ENCODE peak calls at places on chromosome 2, in eight cellular contexts. One of them, this sample, is unnamed.
A peak's percentile ranks its signal among the peaks of the same experiment; 100 is the strongest.

GRCh38 chr2:10900216-10901109 is 11.3 kb upstream of the KCNF1 start:
- DNase-seq in hippocampal formation: no peak
- DNase-seq in activated T-cell treated with anti-CD3 and anti-CD28 coated beads for 1 hour: no peak
- DNase-seq in caudate nucleus: no peak
- DNase-seq in ELF-1: no peak
- DNase-seq in GM04504: no peak
- DNase-seq in stimulated activated CD8-positive, alpha-beta memory T cell treated with anti-CD3 and anti-CD28 coated beads, Interleukin-7, amount 100 ng/mL, for 1 hour: no peak
- DNase-seq in bronchial epithelial cell: peak; percentile 47
- DNase-seq in this sample: no peak

GRCh38 chr2:46495347-46496030 is 16.1 kb downstream of the TMEM247 start:
- DNase-seq in GM04504: no peak
- DNase-seq in ELF-1: no peak
- DNase-seq in hippocampal formation: no peak
- DNase-seq in activated T-cell treated with anti-CD3 and anti-CD28 coated beads for 1 hour: no peak
- DNase-seq in stimulated activated CD8-positive, alpha-beta memory T cell treated with anti-CD3 and anti-CD28 coated beads, Interleukin-7, amount 100 ng/mL, for 1 hour: no peak
- DNase-seq in bronchial epithelial cell: peak; percentile 53
- DNase-seq in caudate nucleus: no peak
- DNase-seq in this sample: no peak

GRCh38 chr2:171956135-171956830 is 34.0 kb downstream of the HAT1 start:
- DNase-seq in stimulated activated CD8-positive, alpha-beta memory T cell treated with anti-CD3 and anti-CD28 coated beads, Interleukin-7, amount 100 ng/mL, for 1 hour: no peak
- DNase-seq in bronchial epithelial cell: no peak
- DNase-seq in GM04504: no peak
- DNase-seq in hippocampal formation: no peak
- DNase-seq in activated T-cell treated with anti-CD3 and anti-CD28 coated beads for 1 hour: no peak
- DNase-seq in caudate nucleus: no peak
- DNase-seq in ELF-1: no peak
- DNase-seq in this sample: no peak

GRCh38 chr2:169546756-169547155 is 26.9 kb downstream of the FASTKD1 start:
- DNase-seq in caudate nucleus: no peak
- DNase-seq in activated T-cell treated with anti-CD3 and anti-CD28 coated beads for 1 hour: no peak
- DNase-seq in GM04504: no peak
- DNase-seq in ELF-1: no peak
- DNase-seq in bronchial epithelial cell: no peak
- DNase-seq in hippocampal formation: no peak
- DNase-seq in stimulated activated CD8-positive, alpha-beta memory T cell treated with anti-CD3 and anti-CD28 coated beads, Interleukin-7, amount 100 ng/mL, for 1 hour: no peak
- DNase-seq in this sample: no peak

GRCh38 chr2:215615067-215615828 is 179.4 kb upstream of the FN1 start:
- DNase-seq in bronchial epithelial cell: no peak
- DNase-seq in stimulated activated CD8-positive, alpha-beta memory T cell treated with anti-CD3 and anti-CD28 coated beads, Interleukin-7, amount 100 ng/mL, for 1 hour: no peak
- DNase-seq in ELF-1: no peak
- DNase-seq in hippocampal formation: no peak
- DNase-seq in caudate nucleus: no peak
- DNase-seq in GM04504: no peak
- DNase-seq in activated T-cell treated with anti-CD3 and anti-CD28 coated beads for 1 hour: no peak
- DNase-seq in this sample: no peak

GRCh38 chr2:209095432-209095831 is 328.4 kb upstream of the MAP2 start:
- DNase-seq in caudate nucleus: no peak
- DNase-seq in stimulated activated CD8-positive, alpha-beta memory T cell treated with anti-CD3 and anti-CD28 coated beads, Interleukin-7, amount 100 ng/mL, for 1 hour: no peak
- DNase-seq in GM04504: no peak
- DNase-seq in bronchial epithelial cell: no peak
- DNase-seq in activated T-cell treated with anti-CD3 and anti-CD28 coated beads for 1 hour: no peak
- DNase-seq in ELF-1: no peak
- DNase-seq in hippocampal formation: no peak
- DNase-seq in this sample: no peak

GRCh38 chr2:146927080-146927714 is 917.6 kb upstream of the ACVR2A start:
- DNase-seq in ELF-1: peak; percentile 63
- DNase-seq in activated T-cell treated with anti-CD3 and anti-CD28 coated beads for 1 hour: no peak
- DNase-seq in bronchial epithelial cell: peak; percentile 56
- DNase-seq in caudate nucleus: no peak
- DNase-seq in GM04504: peak; percentile 37
- DNase-seq in hippocampal formation: peak; percentile 40
- DNase-seq in stimulated activated CD8-positive, alpha-beta memory T cell treated with anti-CD3 and anti-CD28 coated beads, Interleukin-7, amount 100 ng/mL, for 1 hour: no peak
- DNase-seq in this sample: peak; percentile 35

GRCh38 chr2:206255003-206255402 is 19.5 kb upstream of the ZDBF2 start:
- DNase-seq in stimulated activated CD8-positive, alpha-beta memory T cell treated with anti-CD3 and anti-CD28 coated beads, Interleukin-7, amount 100 ng/mL, for 1 hour: no peak
- DNase-seq in caudate nucleus: no peak
- DNase-seq in activated T-cell treated with anti-CD3 and anti-CD28 coated beads for 1 hour: no peak
- DNase-seq in GM04504: no peak
- DNase-seq in hippocampal formation: no peak
- DNase-seq in bronchial epithelial cell: no peak
- DNase-seq in ELF-1: peak; percentile 84
- DNase-seq in this sample: no peak

GRCh38 chr2:188346059-188346458 is 54.4 kb downstream of the GULP1 start:
- DNase-seq in bronchial epithelial cell: no peak
- DNase-seq in activated T-cell treated with anti-CD3 and anti-CD28 coated beads for 1 hour: no peak
- DNase-seq in ELF-1: no peak
- DNase-seq in caudate nucleus: no peak
- DNase-seq in stimulated activated CD8-positive, alpha-beta memory T cell treated with anti-CD3 and anti-CD28 coated beads, Interleukin-7, amount 100 ng/mL, for 1 hour: no peak
- DNase-seq in GM04504: no peak
- DNase-seq in hippocampal formation: no peak
- DNase-seq in this sample: no peak

GRCh38 chr2:44348385-44348784 is 12.9 kb downstream of the PREPL start:
- DNase-seq in bronchial epithelial cell: no peak
- DNase-seq in hippocampal formation: no peak
- DNase-seq in GM04504: no peak
- DNase-seq in caudate nucleus: no peak
- DNase-seq in activated T-cell treated with anti-CD3 and anti-CD28 coated beads for 1 hour: no peak
- DNase-seq in ELF-1: no peak
- DNase-seq in stimulated activated CD8-positive, alpha-beta memory T cell treated with anti-CD3 and anti-CD28 coated beads, Interleukin-7, amount 100 ng/mL, for 1 hour: no peak
- DNase-seq in this sample: no peak

GRCh38 chr2:120862254-120863172 is 126.8 kb downstream of the GLI2 start:
- DNase-seq in activated T-cell treated with anti-CD3 and anti-CD28 coated beads for 1 hour: no peak
- DNase-seq in hippocampal formation: no peak
- DNase-seq in caudate nucleus: no peak
- DNase-seq in ELF-1: no peak
- DNase-seq in GM04504: no peak
- DNase-seq in stimulated activated CD8-positive, alpha-beta memory T cell treated with anti-CD3 and anti-CD28 coated beads, Interleukin-7, amount 100 ng/mL, for 1 hour: no peak
- DNase-seq in bronchial epithelial cell: no peak
- DNase-seq in this sample: no peak

GRCh38 chr2:106106627-106107508 is 87.2 kb downstream of the UXS1 start:
- DNase-seq in ELF-1: no peak
- DNase-seq in bronchial epithelial cell: no peak
- DNase-seq in GM04504: no peak
- DNase-seq in hippocampal formation: no peak
- DNase-seq in activated T-cell treated with anti-CD3 and anti-CD28 coated beads for 1 hour: no peak
- DNase-seq in stimulated activated CD8-positive, alpha-beta memory T cell treated with anti-CD3 and anti-CD28 coated beads, Interleukin-7, amount 100 ng/mL, for 1 hour: no peak
- DNase-seq in caudate nucleus: no peak
- DNase-seq in this sample: no peak

GRCh38 chr2:1979101-1979500 is 234.8 kb upstream of the PXDN start:
- DNase-seq in hippocampal formation: no peak
- DNase-seq in ELF-1: no peak
- DNase-seq in caudate nucleus: peak; percentile 29
- DNase-seq in stimulated activated CD8-positive, alpha-beta memory T cell treated with anti-CD3 and anti-CD28 coated beads, Interleukin-7, amount 100 ng/mL, for 1 hour: no peak
- DNase-seq in bronchial epithelial cell: no peak
- DNase-seq in GM04504: no peak
- DNase-seq in activated T-cell treated with anti-CD3 and anti-CD28 coated beads for 1 hour: no peak
- DNase-seq in this sample: no peak

GRCh38 chr2:109736177-109736827 is 57.8 kb upstream of the RGPD5 start:
- DNase-seq in hippocampal formation: peak; percentile 37
- DNase-seq in caudate nucleus: peak; percentile 1
- DNase-seq in GM04504: no peak
- DNase-seq in ELF-1: peak; percentile 53
- DNase-seq in stimulated activated CD8-positive, alpha-beta memory T cell treated with anti-CD3 and anti-CD28 coated beads, Interleukin-7, amount 100 ng/mL, for 1 hour: no peak
- DNase-seq in activated T-cell treated with anti-CD3 and anti-CD28 coated beads for 1 hour: no peak
- DNase-seq in bronchial epithelial cell: peak; percentile 59
- DNase-seq in this sample: peak; percentile 9

GRCh38 chr2:38376346-38376682 is 759 bp downstream of the ATL2 start:
- DNase-seq in hippocampal formation: peak; percentile 45
- DNase-seq in caudate nucleus: peak; percentile 66
- DNase-seq in activated T-cell treated with anti-CD3 and anti-CD28 coated beads for 1 hour: no peak
- DNase-seq in GM04504: peak; percentile 35
- DNase-seq in ELF-1: peak; percentile 73
- DNase-seq in bronchial epithelial cell: peak; percentile 84
- DNase-seq in stimulated activated CD8-positive, alpha-beta memory T cell treated with anti-CD3 and anti-CD28 coated beads, Interleukin-7, amount 100 ng/mL, for 1 hour: peak; percentile 14
- DNase-seq in this sample: no peak

GRCh38 chr2:26144031-26144430 is 28.9 kb upstream of the GAREM2 start:
- DNase-seq in bronchial epithelial cell: no peak
- DNase-seq in hippocampal formation: no peak
- DNase-seq in GM04504: no peak
- DNase-seq in activated T-cell treated with anti-CD3 and anti-CD28 coated beads for 1 hour: no peak
- DNase-seq in caudate nucleus: no peak
- DNase-seq in stimulated activated CD8-positive, alpha-beta memory T cell treated with anti-CD3 and anti-CD28 coated beads, Interleukin-7, amount 100 ng/mL, for 1 hour: no peak
- DNase-seq in ELF-1: no peak
- DNase-seq in this sample: no peak

GRCh38 chr2:18149660-18150246 is 271.3 kb downstream of the KCNS3 start:
- DNase-seq in caudate nucleus: no peak
- DNase-seq in ELF-1: no peak
- DNase-seq in stimulated activated CD8-positive, alpha-beta memory T cell treated with anti-CD3 and anti-CD28 coated beads, Interleukin-7, amount 100 ng/mL, for 1 hour: no peak
- DNase-seq in hippocampal formation: peak; percentile 30
- DNase-seq in GM04504: no peak
- DNase-seq in activated T-cell treated with anti-CD3 and anti-CD28 coated beads for 1 hour: no peak
- DNase-seq in bronchial epithelial cell: peak; percentile 64
- DNase-seq in this sample: no peak

GRCh38 chr2:26345554-26346453 is at the start of gene SELENOI:
- DNase-seq in caudate nucleus: peak; percentile 99
- DNase-seq in activated T-cell treated with anti-CD3 and anti-CD28 coated beads for 1 hour: peak; percentile 98
- DNase-seq in ELF-1: peak; percentile 100
- DNase-seq in hippocampal formation: peak; percentile 99
- DNase-seq in bronchial epithelial cell: peak; percentile 98
- DNase-seq in stimulated activated CD8-positive, alpha-beta memory T cell treated with anti-CD3 and anti-CD28 coated beads, Interleukin-7, amount 100 ng/mL, for 1 hour: peak; percentile 99
- DNase-seq in GM04504: peak; percentile 99
- DNase-seq in this sample: peak; percentile 97

GRCh38 chr2:37653805-37654378 is 17.6 kb downstream of the CDC42EP3 start:
- DNase-seq in GM04504: no peak
- DNase-seq in ELF-1: no peak
- DNase-seq in caudate nucleus: no peak
- DNase-seq in bronchial epithelial cell: peak; percentile 82
- DNase-seq in hippocampal formation: no peak
- DNase-seq in activated T-cell treated with anti-CD3 and anti-CD28 coated beads for 1 hour: no peak
- DNase-seq in stimulated activated CD8-positive, alpha-beta memory T cell treated with anti-CD3 and anti-CD28 coated beads, Interleukin-7, amount 100 ng/mL, for 1 hour: no peak
- DNase-seq in this sample: no peak

GRCh38 chr2:40224321-40224720 is 227.6 kb downstream of the SLC8A1 start:
- DNase-seq in GM04504: no peak
- DNase-seq in caudate nucleus: no peak
- DNase-seq in stimulated activated CD8-positive, alpha-beta memory T cell treated with anti-CD3 and anti-CD28 coated beads, Interleukin-7, amount 100 ng/mL, for 1 hour: no peak
- DNase-seq in bronchial epithelial cell: no peak
- DNase-seq in hippocampal formation: no peak
- DNase-seq in activated T-cell treated with anti-CD3 and anti-CD28 coated beads for 1 hour: no peak
- DNase-seq in ELF-1: no peak
- DNase-seq in this sample: no peak

GRCh38 chr2:98134601-98135000 is 47.6 kb downstream of the VWA3B start:
- DNase-seq in stimulated activated CD8-positive, alpha-beta memory T cell treated with anti-CD3 and anti-CD28 coated beads, Interleukin-7, amount 100 ng/mL, for 1 hour: no peak
- DNase-seq in GM04504: no peak
- DNase-seq in activated T-cell treated with anti-CD3 and anti-CD28 coated beads for 1 hour: no peak
- DNase-seq in hippocampal formation: no peak
- DNase-seq in caudate nucleus: no peak
- DNase-seq in ELF-1: peak; percentile 42
- DNase-seq in bronchial epithelial cell: no peak
- DNase-seq in this sample: no peak

GRCh38 chr2:65017335-65017734 is 28.1 kb downstream of the SLC1A4 start:
- DNase-seq in stimulated activated CD8-positive, alpha-beta memory T cell treated with anti-CD3 and anti-CD28 coated beads, Interleukin-7, amount 100 ng/mL, for 1 hour: no peak
- DNase-seq in GM04504: no peak
- DNase-seq in bronchial epithelial cell: no peak
- DNase-seq in caudate nucleus: peak; percentile 46
- DNase-seq in hippocampal formation: peak; percentile 47
- DNase-seq in activated T-cell treated with anti-CD3 and anti-CD28 coated beads for 1 hour: no peak
- DNase-seq in ELF-1: no peak
- DNase-seq in this sample: no peak

GRCh38 chr2:226074391-226074790 is 674.9 kb downstream of the NYAP2 start:
- DNase-seq in hippocampal formation: no peak
- DNase-seq in GM04504: no peak
- DNase-seq in bronchial epithelial cell: no peak
- DNase-seq in ELF-1: no peak
- DNase-seq in caudate nucleus: no peak
- DNase-seq in stimulated activated CD8-positive, alpha-beta memory T cell treated with anti-CD3 and anti-CD28 coated beads, Interleukin-7, amount 100 ng/mL, for 1 hour: no peak
- DNase-seq in activated T-cell treated with anti-CD3 and anti-CD28 coated beads for 1 hour: no peak
- DNase-seq in this sample: no peak

GRCh38 chr2:200668473-200668872 is 82.7 kb downstream of the AOX1 start:
- DNase-seq in stimulated activated CD8-positive, alpha-beta memory T cell treated with anti-CD3 and anti-CD28 coated beads, Interleukin-7, amount 100 ng/mL, for 1 hour: no peak
- DNase-seq in bronchial epithelial cell: no peak
- DNase-seq in caudate nucleus: no peak
- DNase-seq in activated T-cell treated with anti-CD3 and anti-CD28 coated beads for 1 hour: no peak
- DNase-seq in hippocampal formation: no peak
- DNase-seq in GM04504: no peak
- DNase-seq in ELF-1: no peak
- DNase-seq in this sample: no peak

GRCh38 chr2:85735691-85736090 is 18.1 kb upstream of the ATOH8 start:
- DNase-seq in ELF-1: no peak
- DNase-seq in stimulated activated CD8-positive, alpha-beta memory T cell treated with anti-CD3 and anti-CD28 coated beads, Interleukin-7, amount 100 ng/mL, for 1 hour: no peak
- DNase-seq in hippocampal formation: no peak
- DNase-seq in GM04504: no peak
- DNase-seq in activated T-cell treated with anti-CD3 and anti-CD28 coated beads for 1 hour: no peak
- DNase-seq in caudate nucleus: no peak
- DNase-seq in bronchial epithelial cell: no peak
- DNase-seq in this sample: no peak

GRCh38 chr2:64454316-64455030 is 511 bp downstream of the LGALSL start:
- DNase-seq in activated T-cell treated with anti-CD3 and anti-CD28 coated beads for 1 hour: peak; percentile 27
- DNase-seq in bronchial epithelial cell: no peak
- DNase-seq in caudate nucleus: peak; percentile 73
- DNase-seq in ELF-1: peak; percentile 53
- DNase-seq in GM04504: peak; percentile 4
- DNase-seq in stimulated activated CD8-positive, alpha-beta memory T cell treated with anti-CD3 and anti-CD28 coated beads, Interleukin-7, amount 100 ng/mL, for 1 hour: no peak
- DNase-seq in hippocampal formation: peak; percentile 42
- DNase-seq in this sample: no peak

GRCh38 chr2:239484571-239485355 is 83.9 kb upstream of the HDAC4 start:
- DNase-seq in caudate nucleus: no peak
- DNase-seq in ELF-1: no peak
- DNase-seq in hippocampal formation: no peak
- DNase-seq in GM04504: no peak
- DNase-seq in bronchial epithelial cell: no peak
- DNase-seq in stimulated activated CD8-positive, alpha-beta memory T cell treated with anti-CD3 and anti-CD28 coated beads, Interleukin-7, amount 100 ng/mL, for 1 hour: no peak
- DNase-seq in activated T-cell treated with anti-CD3 and anti-CD28 coated beads for 1 hour: no peak
- DNase-seq in this sample: no peak